ENCODE peak calls at places on chromosomes 5 and 9, in ten cellular contexts. A is ovary; H is heart left ventricle; U is cardiac fibroblast; T is endodermal cell; G is NB4; C is body of pancreas; B is fibroblast of mammary gland; Q is tibial artery; E is CD8-positive, alpha-beta T cell. J is an unnamed sample.

GRCh38 chr5:147072591-147072990 is 162.2 kb upstream of the STK32A start:
- DNase-seq in H (no peak), U (no peak), B (no peak), E (no peak), A (no peak), Q (no peak), C (no peak), T (no peak), G (no peak), J (no peak)

GRCh38 chr9:113541019-113541900 is 77.7 kb downstream of the RGS3 start:
- DNase-seq in T (peak; percentile 95), A (no peak), B (peak; percentile 22), G (peak; percentile 28), U (peak; percentile 63), C (peak; percentile 66), H (no peak), E (no peak), Q (peak; percentile 63), J (peak; percentile 64)

GRCh38 chr5:57097526-57097925 is 76.3 kb upstream of the GPBP1 start:
- DNase-seq in Q (no peak), G (no peak), H (no peak), E (no peak), B (no peak), C (no peak), U (no peak), T (no peak), A (no peak), J (no peak)

GRCh38 chr9:106503759-106504158 is 359.2 kb upstream of the ZNF462 start:
- DNase-seq in T (no peak), B (no peak), E (no peak), H (no peak), C (no peak), U (no peak), G (no peak), A (no peak), Q (no peak), J (no peak)

GRCh38 chr9:125904155-125904841 is 157.1 kb downstream of the PBX3 start:
- DNase-seq in T (no peak), Q (no peak), E (no peak), G (peak; percentile 57), C (no peak), U (no peak), A (no peak), H (no peak), B (no peak), J (peak; percentile 25)

GRCh38 chr9:113626735-113627495 is 163.4 kb downstream of the RGS3 start:
- DNase-seq in Q (peak; percentile 85), A (no peak), B (no peak), T (peak; percentile 43), H (peak; percentile 69), U (no peak), C (peak; percentile 24), G (no peak), E (no peak), J (no peak)

GRCh38 chr9:33146298-33146697 is 20.8 kb downstream of the B4GALT1 start:
- DNase-seq in B (no peak), E (no peak), G (no peak), T (no peak), U (no peak), C (no peak), H (no peak), A (no peak), Q (peak; percentile 17), J (no peak)

GRCh38 chr9:34426340-34427074 is 31.9 kb downstream of the FAM219A start:
- DNase-seq in G (no peak), U (no peak), H (no peak), A (no peak), C (no peak), E (no peak), T (peak; percentile 67), B (no peak), Q (no peak), J (no peak)

GRCh38 chr5:136886623-136887022 is 521.3 kb upstream of the TRPC7 start:
- DNase-seq in E (no peak), A (no peak), H (no peak), B (no peak), C (no peak), U (no peak), G (no peak), T (no peak), Q (no peak), J (no peak)

GRCh38 chr5:157459715-157460599 is at the start of gene NIPAL4:
- DNase-seq in Q (no peak), G (peak; percentile 34), C (no peak), B (no peak), H (no peak), T (peak; percentile 73), U (no peak), E (no peak), A (no peak), J (peak; percentile 16)

GRCh38 chr5:175460126-175460525 is 16.1 kb upstream of the DRD1 start:
- DNase-seq in U (peak; percentile 20), E (no peak), H (no peak), C (no peak), G (no peak), B (no peak), T (no peak), Q (no peak), A (no peak), J (peak; percentile 13)

GRCh38 chr9:102514541-102514940 is 480.6 kb upstream of the CYLC2 start:
- DNase-seq in E (no peak), A (no peak), H (no peak), Q (no peak), T (no peak), C (peak; percentile 21), B (no peak), U (no peak), G (no peak), J (no peak)

GRCh38 chr9:78694950-78695349 is 398.0 kb downstream of the PSAT1 start:
- DNase-seq in A (no peak), G (no peak), T (peak; percentile 57), H (no peak), E (no peak), U (no peak), C (peak; percentile 7), Q (no peak), B (no peak), J (no peak)

DNA sequence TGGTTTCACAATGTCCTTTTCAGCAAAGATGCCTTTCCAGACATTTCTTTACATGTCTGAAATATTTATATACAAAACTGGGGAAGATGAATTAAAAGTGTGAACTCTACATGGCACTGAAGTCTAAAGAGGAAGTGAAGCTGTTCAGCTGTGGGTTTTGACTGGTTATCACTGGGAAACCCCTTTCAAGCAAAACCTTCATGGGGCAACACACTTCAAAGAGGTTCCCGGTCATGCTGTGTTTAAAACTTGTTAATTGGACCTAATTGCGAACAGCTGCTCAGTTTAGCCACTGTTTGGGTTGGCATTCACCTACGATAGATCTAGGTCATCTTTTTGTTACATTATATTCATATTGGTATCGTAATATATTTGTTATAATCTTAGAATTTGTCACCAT is 20.0 kb upstream of the GDNF start:
- DNase-seq in G (peak; percentile 23), E (no peak), C (no peak), H (no peak), A (no peak), T (no peak), B (no peak), Q (no peak), U (no peak), J (no peak)
- TF ChIP-seq CTCF in G (no peak), E (no peak), C (no peak), H (no peak), A (no peak), T (no peak), B (no peak), Q (no peak), U (no peak), J (no peak)

GRCh38 chr9:115373000-115373709 is 255.2 kb upstream of the TNC start:
- DNase-seq in Q (no peak), G (peak; percentile 18), B (peak; percentile 98), H (no peak), U (peak; percentile 69), E (no peak), A (no peak), C (no peak), T (no peak), J (peak; percentile 86)

GRCh38 chr9:115373710-115374045 is 255.7 kb upstream of the TNC start:
- DNase-seq in B (no peak), A (no peak), T (no peak), E (no peak), H (no peak), U (no peak), G (no peak), Q (no peak), C (no peak), J (no peak)

GRCh38 chr9:115378758-115379157 is 260.8 kb upstream of the TNC start:
- DNase-seq in Q (no peak), B (no peak), E (no peak), H (no peak), A (no peak), C (no peak), T (no peak), U (no peak), G (no peak), J (no peak)

GRCh38 chr9:115378246-115378645 is 260.3 kb upstream of the TNC start:
- DNase-seq in C (no peak), G (no peak), Q (no peak), B (no peak), T (no peak), H (no peak), E (no peak), A (no peak), U (no peak), J (no peak)

DNA sequence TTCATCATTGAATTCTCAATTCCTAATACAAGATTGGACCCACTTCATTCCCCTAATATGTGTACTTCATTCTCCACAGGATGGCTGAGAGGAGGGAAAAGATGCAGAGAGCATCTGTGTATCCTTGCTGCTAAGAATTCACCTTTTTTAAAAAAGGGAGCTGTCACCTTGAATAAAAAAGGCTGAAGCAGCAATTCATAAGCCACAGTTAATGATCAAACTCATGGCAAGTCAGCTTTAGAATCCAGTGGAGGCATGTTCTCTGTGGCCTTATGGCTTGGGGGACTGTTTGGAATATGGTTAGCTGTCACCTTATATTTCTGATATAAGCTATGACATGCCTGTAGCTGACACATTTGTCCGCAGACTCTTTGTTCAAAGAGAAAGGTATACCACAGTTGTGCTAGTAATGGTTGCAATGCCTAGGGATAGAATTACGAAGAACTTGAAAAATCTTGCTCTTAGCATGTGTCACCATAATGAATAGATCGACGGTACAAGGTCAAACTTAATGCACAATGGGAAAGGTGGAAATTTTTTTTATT is 256.8 kb upstream of the TNC start:
- DNase-seq in U (no peak), Q (no peak), A (no peak), H (no peak), T (no peak), E (no peak), C (no peak), B (no peak), G (no peak), J (no peak)
- H3K4me3 ChIP-seq in U (no peak overlapping the region), Q (no peak overlapping the region), A (no peak overlapping the region), H (no peak overlapping the region), T (no peak overlapping the region), E (no peak overlapping the region), C (no peak overlapping the region), B (no peak overlapping the region), G (no peak overlapping the region), J (no peak overlapping the region)

GRCh38 chr5:252546-252945 is 18.9 kb upstream of the PDCD6 start:
- DNase-seq in U (no peak), Q (no peak), G (no peak), E (no peak), C (peak; percentile 34), T (no peak), H (no peak), A (no peak), B (no peak), J (no peak)
- TF ChIP-seq CTCF in U (no peak), Q (no peak), G (no peak), E (no peak), C (no peak), T (no peak), H (no peak), A (no peak), B (no peak), J (no peak)

GRCh38 chr9:111984075-111984802 is 87.6 kb downstream of the UGCG start:
- DNase-seq in C (no peak), E (no peak), B (no peak), H (no peak), T (peak; percentile 20), A (no peak), Q (peak; percentile 33), U (no peak), G (no peak), J (no peak)
- H3K4me3 ChIP-seq in C (no peak overlapping the region), E (no peak overlapping the region), B (no peak overlapping the region), H (no peak overlapping the region), T (no peak overlapping the region), A (no peak overlapping the region), Q (no peak overlapping the region), U (no peak overlapping the region), G (no peak overlapping the region), J (no peak overlapping the region)

J was measured in fibroblast of villous mesenchyme.